ENCODE peak calls at places on chromosomes 11 and 22, in five cellular contexts. One of them, this sample, is unnamed.

GRCh38 chr11:104968856-104969776 is 742 bp upstream of the CASP4 start:
- DNase-seq in glutamatergic neuron: peak; percentile 40
- DNase-seq in non-pigmented ciliary epithelial cell: no peak
- DNase-seq in HepG2: peak; percentile 50
- DNase-seq in nephron progenitor cell: peak; percentile 3
- DNase-seq in this sample: peak; percentile 72

GRCh38 chr11:123616505-123617198 is 37.8 kb downstream of the SCN3B start:
- DNase-seq in nephron progenitor cell: no peak
- DNase-seq in glutamatergic neuron: no peak
- DNase-seq in HepG2: no peak
- DNase-seq in non-pigmented ciliary epithelial cell: peak; percentile 35
- DNase-seq in this sample: no peak

GRCh38 chr11:10474551-10474950 is 19.5 kb downstream of the AMPD3 start:
- DNase-seq in HepG2: no peak
- DNase-seq in glutamatergic neuron: no peak
- DNase-seq in non-pigmented ciliary epithelial cell: no peak
- DNase-seq in nephron progenitor cell: no peak
- DNase-seq in this sample: no peak

GRCh38 chr11:2974272-2974671 is 17.9 kb downstream of the NAP1L4 start:
- DNase-seq in HepG2: no peak
- DNase-seq in glutamatergic neuron: no peak
- DNase-seq in nephron progenitor cell: no peak
- DNase-seq in non-pigmented ciliary epithelial cell: no peak
- DNase-seq in this sample: no peak

GRCh38 chr11:28107331-28107725 is 628 bp downstream of the KIF18A start:
- DNase-seq in non-pigmented ciliary epithelial cell: no peak
- DNase-seq in nephron progenitor cell: peak; percentile 17
- DNase-seq in HepG2: peak; percentile 12
- DNase-seq in glutamatergic neuron: no peak
- DNase-seq in this sample: no peak

GRCh38 chr22:21858025-21858764 is 9.2 kb downstream of the MAPK1 start:
- DNase-seq in non-pigmented ciliary epithelial cell: no peak
- DNase-seq in HepG2: no peak
- DNase-seq in nephron progenitor cell: no peak
- DNase-seq in glutamatergic neuron: no peak
- DNase-seq in this sample: no peak

GRCh38 chr11:76610871-76611475 is 59.6 kb downstream of the LRRC32 start:
- DNase-seq in non-pigmented ciliary epithelial cell: no peak
- DNase-seq in nephron progenitor cell: peak; percentile 33
- DNase-seq in glutamatergic neuron: peak; percentile 77
- DNase-seq in HepG2: no peak
- DNase-seq in this sample: no peak

GRCh38 chr11:13126430-13126829 is 117.3 kb downstream of the RASSF10 start:
- DNase-seq in glutamatergic neuron: no peak
- DNase-seq in nephron progenitor cell: no peak
- DNase-seq in non-pigmented ciliary epithelial cell: peak; percentile 96
- DNase-seq in HepG2: no peak
- DNase-seq in this sample: no peak

GRCh38 chr11:71244116-71244815 is 8.1 kb downstream of the SHANK2 start:
- DNase-seq in nephron progenitor cell: no peak
- DNase-seq in glutamatergic neuron: no peak
- DNase-seq in HepG2: no peak
- DNase-seq in non-pigmented ciliary epithelial cell: no peak
- DNase-seq in this sample: peak; percentile 31

GRCh38 chr11:46686886-46687810 is 13.3 kb downstream of the ARHGAP1 start:
- DNase-seq in nephron progenitor cell: no peak
- DNase-seq in HepG2: no peak
- DNase-seq in glutamatergic neuron: no peak
- DNase-seq in non-pigmented ciliary epithelial cell: no peak
- DNase-seq in this sample: no peak

GRCh38 chr22:36528336-36528735 is 630 bp downstream of the EIF3D start:
- DNase-seq in HepG2: no peak
- DNase-seq in nephron progenitor cell: no peak
- DNase-seq in non-pigmented ciliary epithelial cell: no peak
- DNase-seq in glutamatergic neuron: no peak
- DNase-seq in this sample: no peak

GRCh38 chr22:24550028-24550901 is 4.7 kb downstream of the GUCD1 start:
- DNase-seq in nephron progenitor cell: no peak
- DNase-seq in glutamatergic neuron: no peak
- DNase-seq in non-pigmented ciliary epithelial cell: no peak
- DNase-seq in HepG2: peak; percentile 99
- DNase-seq in this sample: peak; percentile 72